ENCODE peak calls at places on chromosomes 5 and 9, in six cellular contexts. V, X, W, L, D and F are unnamed samples.

GRCh38 chr9:117826837-117827236 is 122.6 kb downstream of the TLR4 start:
- DNase-seq in L (no peak), V (no peak), X (no peak), D (no peak), W (no peak), F (no peak)

GRCh38 chr9:93830224-93830596 is 124.9 kb downstream of the BARX1 start:
- DNase-seq in V (no peak), X (no peak), D (no peak), W (no peak), L (no peak), F (no peak)

GRCh38 chr9:134630393-134630790 is 11.2 kb upstream of the COL5A1 start:
- DNase-seq in D (peak), L (peak), W (no peak), V (no peak), X (no peak), F (no peak)

GRCh38 chr5:103667068-103667467 is 104.5 kb upstream of the NUDT12 start:
- DNase-seq in V (peak), L (no peak), D (no peak), X (no peak), W (no peak), F (peak)

GRCh38 chr5:135032613-135033025 is 1.4 kb downstream of the PITX1 start:
- DNase-seq in W (no peak), V (no peak), D (no peak), X (no peak), L (no peak), F (no peak)

GRCh38 chr5:181223729-181224389 is 778 bp downstream of the TRIM41 start:
- DNase-seq in X (no peak), W (peak), V (peak), L (peak), D (peak), F (no peak)

GRCh38 chr5:114702111-114702510 is 340.2 kb downstream of the KCNN2 start:
- DNase-seq in L (no peak), W (no peak), V (no peak), D (no peak), X (no peak), F (no peak)

GRCh38 chr5:180499684-180500083 is 5.5 kb downstream of the CNOT6 start:
- DNase-seq in L (no peak), V (no peak), X (no peak), D (no peak), W (no peak), F (no peak)

GRCh38 chr5:144028058-144028457 is 142.4 kb downstream of the YIPF5 start:
- DNase-seq in X (no peak), W (no peak), L (no peak), D (no peak), V (peak), F (peak)

GRCh38 chr9:3059781-3060468 is 216.0 kb upstream of the PUM3 start:
- DNase-seq in X (no peak), W (no peak), D (no peak), L (no peak), V (no peak), F (no peak)

GRCh38 chr9:24479696-24480095 is 66.0 kb downstream of the IZUMO3 start:
- DNase-seq in D (no peak), W (no peak), V (no peak), L (no peak), X (no peak), F (no peak)

GRCh38 chr5:145855842-145856267 is 17.0 kb downstream of the GRXCR2 start:
- DNase-seq in X (no peak), V (no peak), D (no peak), W (peak), L (no peak), F (no peak)

GRCh38 chr9:98541684-98542230 is 167.0 kb downstream of the GABBR2 start:
- DNase-seq in X (no peak), D (no peak), V (no peak), L (no peak), W (no peak), F (no peak)

GRCh38 chr5:132753135-132753987 is 6.1 kb downstream of the CCNI2 start:
- DNase-seq in X (no peak), V (no peak), W (peak), D (no peak), L (peak), F (no peak)

GRCh38 chr5:80998590-80998979 is 38.4 kb downstream of the RASGRF2 start:
- DNase-seq in X (no peak), L (no peak), V (no peak), W (no peak), D (no peak), F (no peak)

GRCh38 chr9:88559661-88560060 is 24.7 kb downstream of the NXNL2 start:
- DNase-seq in D (no peak), L (no peak), V (no peak), W (no peak), X (no peak), F (no peak)

GRCh38 chr5:69079556-69079955 is 14.3 kb upstream of the SLC30A5 start:
- DNase-seq in X (peak), V (no peak), D (no peak), W (no peak), L (no peak), F (no peak)

GRCh38 chr5:36240779-36241635 is 718 bp downstream of the NADK2 start:
- DNase-seq in V (peak), L (peak), W (peak), D (peak), X (peak), F (no peak)

GRCh38 chr5:103428411-103428871 is 134.1 kb downstream of the NUDT12 start:
- DNase-seq in X (peak), V (no peak), L (no peak), W (peak), D (peak), F (no peak)

GRCh38 chr5:143019614-143020515 is 249.7 kb downstream of the ARHGAP26 start:
- DNase-seq in W (no peak), V (no peak), L (peak), X (no peak), D (peak), F (no peak)

GRCh38 chr9:37446401-37446800 is 18.8 kb downstream of the ZBTB5 start:
- DNase-seq in D (no peak), X (no peak), V (peak), L (no peak), W (no peak), F (no peak)

GRCh38 chr9:37994639-37995347 is 74.2 kb downstream of the SHB start:
- DNase-seq in L (no peak), D (peak), V (peak), X (peak), W (peak), F (peak)

GRCh38 chr5:79032031-79032711 is 37.3 kb downstream of the DMGDH start:
- DNase-seq in X (no peak), D (no peak), V (no peak), L (no peak), W (no peak), F (no peak)

GRCh38 chr5:881551-881935 is 11.1 kb downstream of the BRD9 start:
- DNase-seq in W (no peak), L (no peak), D (no peak), V (no peak), X (no peak), F (no peak)

GRCh38 chr5:143678148-143678906 is 133.6 kb upstream of the HMHB1 start:
- DNase-seq in D (no peak), V (no peak), X (no peak), W (no peak), L (no peak), F (no peak)

GRCh38 chr5:122228728-122229392 is 83.2 kb upstream of the SNCAIP start:
- DNase-seq in D (no peak), W (no peak), L (no peak), X (no peak), V (no peak), F (no peak)

GRCh38 chr5:143985832-143986485 is 174.0 kb downstream of the HMHB1 start:
- DNase-seq in X (no peak), W (no peak), L (no peak), D (no peak), V (peak), F (peak)

GRCh38 chr5:112528928-112529327 is 109.9 kb upstream of the EPB41L4A start:
- DNase-seq in W (no peak), L (no peak), X (no peak), V (no peak), D (no peak), F (no peak)

GRCh38 chr5:139900546-139901250 is 105.1 kb downstream of the PSD2 start:
- DNase-seq in D (no peak), X (no peak), L (peak), W (no peak), V (no peak), F (no peak)

GRCh38 chr5:180090769-180091546 is 19.4 kb upstream of the RNF130 start:
- DNase-seq in L (peak), V (peak), D (no peak), X (peak), W (peak), F (no peak)

GRCh38 chr9:136260936-136261472 is 15.4 kb upstream of the QSOX2 start:
- DNase-seq in D (no peak), L (no peak), W (no peak), V (no peak), X (no peak), F (no peak)

GRCh38 chr5:102856374-102856748 is 101.3 kb downstream of the PAM start:
- DNase-seq in W (no peak), L (no peak), X (no peak), V (peak), D (no peak), F (no peak)

GRCh38 chr9:78354980-78355379 is 58.1 kb downstream of the PSAT1 start:
- DNase-seq in V (no peak), L (no peak), D (no peak), X (no peak), W (no peak), F (no peak)

GRCh38 chr5:88428633-88429032 is 160.0 kb upstream of the TMEM161B start:
- DNase-seq in X (no peak), L (no peak), W (no peak), D (no peak), V (no peak), F (no peak)

GRCh38 chr5:180803181-180804128 is 849 bp upstream of the MGAT1 start:
- DNase-seq in X (no peak), V (no peak), W (peak), L (peak), D (no peak), F (no peak)

GRCh38 chr9:38119570-38119969 is 50.5 kb upstream of the SHB start:
- DNase-seq in D (no peak), X (no peak), L (no peak), W (no peak), V (no peak), F (no peak)

GRCh38 chr5:42108468-42108867 is 183.4 kb downstream of the FBXO4 start:
- DNase-seq in D (no peak), V (no peak), X (no peak), L (no peak), W (no peak), F (no peak)

GRCh38 chr5:25669645-25670401 is 1025.0 kb upstream of the CDH10 start:
- DNase-seq in L (no peak), X (no peak), W (no peak), V (no peak), D (no peak), F (no peak)
- H3K4me3 ChIP-seq in L (no peak), X (no peak), W (no peak), V (no peak), D (no peak), F (no peak)

GRCh38 chr5:149561848-149562247 is 10.6 kb upstream of the CSNK1A1 start:
- DNase-seq in D (no peak), V (peak), L (peak), W (no peak), X (no peak), F (peak)
- H3K4me3 ChIP-seq in D (peak), V (peak), L (no peak), W (no peak), X (no peak), F (no peak)

DNA sequence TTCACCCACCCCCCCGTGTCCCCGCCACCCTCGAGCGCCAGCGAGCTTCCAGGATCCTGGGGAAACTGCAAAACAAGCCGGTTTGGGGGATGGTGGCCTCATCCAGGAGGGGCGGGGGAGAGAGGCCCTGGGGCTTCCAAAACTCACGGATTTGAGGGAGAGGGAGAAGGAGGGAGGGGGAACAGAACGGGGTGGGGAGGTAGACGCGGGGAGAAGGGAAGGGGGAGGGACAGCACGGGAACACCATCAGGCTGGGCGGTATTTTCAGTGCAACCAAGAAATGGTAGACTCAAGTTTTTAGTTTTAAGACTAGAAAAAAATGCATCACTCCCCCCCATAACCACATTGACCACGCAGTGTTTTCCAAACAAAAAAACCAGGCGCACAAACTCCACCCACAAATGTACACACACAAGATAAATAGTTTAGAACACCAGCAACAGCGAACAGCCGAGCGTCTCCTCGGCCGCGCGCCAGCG is 1.4 kb downstream of the NRARP start:
- DNase-seq in W (no peak), X (peak), D (peak), V (no peak), L (peak), F (no peak)
- H3K4me3 ChIP-seq in W (no peak), X (peak), D (peak), V (no peak), L (peak), F (peak)

DNA sequence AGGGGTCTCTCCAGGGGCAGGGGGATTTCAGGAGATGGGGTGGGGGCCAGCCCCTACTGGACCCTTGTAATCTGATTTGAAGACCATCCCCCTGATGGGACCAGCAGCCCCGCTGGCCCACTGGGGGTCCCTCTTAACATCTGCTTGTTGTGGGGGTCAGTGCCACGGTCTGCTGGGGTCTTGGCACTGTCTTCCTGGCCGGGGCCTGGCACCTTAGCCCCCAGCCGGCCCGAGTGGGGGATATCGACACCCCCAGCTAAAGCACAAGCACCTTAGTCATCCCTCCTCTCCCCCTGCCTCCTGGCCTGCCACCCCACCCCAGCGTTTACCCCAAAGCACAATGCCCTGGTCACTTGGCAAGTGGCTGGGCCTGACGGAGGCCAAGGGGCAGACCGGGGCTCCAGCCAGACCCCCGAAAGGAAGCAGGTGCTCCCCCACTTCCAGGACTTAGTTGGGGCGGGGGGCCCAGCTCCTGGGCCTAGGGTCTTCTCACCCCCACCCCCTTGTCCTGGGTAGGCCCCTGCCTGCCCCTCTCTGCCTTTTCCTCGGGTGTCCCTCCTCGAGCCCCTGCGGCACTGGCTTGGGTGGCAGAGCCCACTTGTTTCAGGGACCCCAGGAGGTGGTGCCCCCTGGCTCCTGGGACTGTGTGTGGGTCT is 1.4 kb upstream of the NFX1 start:
- DNase-seq in V (no peak), L (no peak), D (no peak), X (peak), W (peak), F (no peak)
- H3K4me3 ChIP-seq in V (no peak), L (no peak), D (no peak), X (no peak), W (no peak), F (no peak)

GRCh38 chr5:170273968-170274710 is 23.4 kb downstream of the LCP2 start:
- DNase-seq in W (no peak), L (peak), X (no peak), V (no peak), D (no peak), F (no peak)
- H3K4me3 ChIP-seq in W (no peak), L (no peak), X (no peak), V (no peak), D (no peak), F (no peak)

GRCh38 chr9:20693068-20693467 is 9.0 kb downstream of the FOCAD start:
- DNase-seq in L (no peak), X (no peak), V (peak), D (no peak), W (no peak), F (no peak)
- H3K4me3 ChIP-seq in L (no peak), X (no peak), V (no peak), D (no peak), W (no peak), F (no peak)